ENCODE peak calls at places on chromosomes 1 and 21, in seven cellular contexts. L is esophagus muscularis mucosa, M is A549, K is ovary, N is stomach, P is prostate gland, Z is body of pancreas. U is an unnamed sample.

GRCh38 chr21:39314155-39315027 is 959 bp upstream of the BRWD1 start:
- DNase-seq in K (peak), N (peak), Z (peak), L (no peak), P (peak), M (peak), U (peak)

GRCh38 chr1:55781944-55782482 is 566.8 kb upstream of the USP24 start:
- DNase-seq in K (no peak), L (no peak), N (no peak), Z (no peak), M (no peak), P (peak), U (no peak)

GRCh38 chr1:184567016-184567415 is 180.2 kb downstream of the C1orf21 start:
- DNase-seq in N (no peak), P (no peak), M (no peak), Z (no peak), L (no peak), K (no peak), U (no peak)

GRCh38 chr1:24236170-24237045 is 49.3 kb upstream of the IFNLR1 start:
- DNase-seq in P (peak), K (no peak), L (no peak), M (peak), Z (no peak), N (peak), U (no peak)

GRCh38 chr1:183685112-183685713 is 32.1 kb upstream of the APOBEC4 start:
- DNase-seq in L (no peak), M (peak), Z (peak), K (no peak), N (peak), P (no peak), U (peak)

GRCh38 chr1:32993215-32993566 is 28.6 kb upstream of the RNF19B start:
- DNase-seq in K (no peak), Z (no peak), P (no peak), M (no peak), L (no peak), N (no peak), U (no peak)

GRCh38 chr1:217718873-217719272 is 87.7 kb downstream of the SPATA17 start:
- DNase-seq in M (no peak), K (no peak), Z (no peak), N (no peak), P (no peak), L (no peak), U (no peak)

GRCh38 chr1:83693409-83694126 is 305.4 kb downstream of the TTLL7 start:
- DNase-seq in M (no peak), K (no peak), N (no peak), L (no peak), P (no peak), Z (no peak), U (no peak)

GRCh38 chr1:89900323-89900722 is 79.5 kb downstream of the LRRC8D start:
- DNase-seq in Z (no peak), K (no peak), L (no peak), P (no peak), N (no peak), M (no peak), U (no peak)

GRCh38 chr1:245609354-245609753 is 454.6 kb downstream of the KIF26B start:
- DNase-seq in P (no peak), K (no peak), N (no peak), M (no peak), L (no peak), Z (no peak), U (no peak)

GRCh38 chr1:208203127-208203847 is 40.9 kb downstream of the PLXNA2 start:
- DNase-seq in K (no peak), N (peak), P (peak), M (peak), L (no peak), Z (peak), U (no peak)

GRCh38 chr1:218953448-218953847 is 220.2 kb upstream of the LYPLAL1 start:
- DNase-seq in M (no peak), L (no peak), P (no peak), K (no peak), Z (no peak), N (no peak), U (no peak)

GRCh38 chr1:24503003-24503751 is 541 bp downstream of the RCAN3 start:
- DNase-seq in K (no peak), P (peak), N (no peak), L (no peak), Z (peak), M (peak), U (no peak)

GRCh38 chr1:35929730-35930592 is 944 bp upstream of the AGO3 start:
- DNase-seq in L (peak), N (peak), P (peak), M (peak), Z (peak), K (peak), U (peak)

GRCh38 chr1:28508435-28508754 is 2.6 kb downstream of the RCC1 start:
- DNase-seq in N (no peak), Z (no peak), P (no peak), M (no peak), L (no peak), K (no peak), U (no peak)

GRCh38 chr1:236284291-236284711 is 2.5 kb upstream of the ERO1B start:
- DNase-seq in K (no peak), L (no peak), M (no peak), Z (no peak), P (no peak), N (no peak), U (peak)

GRCh38 chr21:44867999-44868700 is 5.3 kb downstream of the PTTG1IP start:
- DNase-seq in L (no peak), Z (no peak), P (no peak), N (no peak), M (no peak), K (no peak), U (no peak)

GRCh38 chr1:42926870-42927242 is 31.8 kb downstream of the SLC2A1 start:
- DNase-seq in K (no peak), L (no peak), Z (no peak), M (no peak), P (no peak), N (no peak), U (no peak)
- TF ChIP-seq POLR2A in K (no peak), L (no peak), Z (no peak), M (no peak), P (no peak), N (no peak), U (no peak)

DNA sequence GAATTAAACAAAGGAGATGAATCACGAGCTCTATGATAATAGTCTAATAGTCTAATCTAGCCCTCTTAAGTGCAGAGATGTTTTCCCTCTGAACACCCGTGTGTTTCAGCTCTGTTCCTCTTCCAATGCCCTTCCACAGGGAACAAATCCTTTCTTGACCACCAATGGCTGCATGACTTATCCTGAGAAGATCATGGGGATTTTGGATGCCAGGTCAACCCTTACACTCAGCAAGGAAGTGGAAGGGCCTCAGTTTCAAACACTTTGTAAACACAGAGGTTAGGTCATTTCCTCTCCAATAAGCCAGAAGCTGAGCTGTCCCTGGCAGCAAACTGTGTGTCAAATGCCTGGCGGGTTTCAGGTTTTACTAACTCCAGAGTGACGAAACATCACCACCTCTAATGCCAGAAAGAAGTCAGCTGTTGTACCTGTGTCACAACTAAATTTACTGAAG is 200.0 kb downstream of the GABPA start:
- DNase-seq in Z (peak), N (peak), P (peak), K (no peak), L (no peak), M (peak), U (no peak)
- TF ChIP-seq POLR2A in Z (no peak), N (no peak), P (peak), K (no peak), L (no peak), M (no peak), U (no peak)

DNA sequence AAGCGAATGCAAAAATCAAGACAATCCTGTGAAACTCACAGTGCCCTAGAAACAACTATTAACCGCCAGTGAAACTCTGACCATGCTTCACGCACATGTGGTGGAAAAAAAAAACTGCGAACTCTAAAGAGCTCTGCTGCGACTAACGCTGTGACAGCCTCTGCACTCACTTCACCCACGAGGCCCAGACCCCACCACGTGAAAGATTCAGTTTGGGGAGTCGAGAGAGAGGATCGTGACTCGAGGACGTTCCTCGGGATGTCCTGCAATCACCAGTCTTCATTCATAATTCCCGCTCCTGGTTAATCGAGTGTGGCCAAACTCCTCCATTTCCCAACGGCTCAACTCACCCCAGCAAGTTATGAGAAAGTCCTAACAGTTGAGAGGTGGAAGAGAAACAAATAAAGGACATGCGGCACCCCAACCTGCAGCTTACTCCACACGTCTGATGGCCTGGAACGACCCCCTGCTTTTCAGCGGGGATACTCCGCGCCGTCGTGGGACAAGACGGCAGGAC is 1.1 kb downstream of the SERBP1 start:
- DNase-seq in M (no peak), Z (no peak), P (peak), L (no peak), K (no peak), N (no peak), U (peak)
- TF ChIP-seq POLR2A in M (no peak), Z (no peak), P (no peak), L (no peak), K (no peak), N (no peak), U (no peak)

DNA sequence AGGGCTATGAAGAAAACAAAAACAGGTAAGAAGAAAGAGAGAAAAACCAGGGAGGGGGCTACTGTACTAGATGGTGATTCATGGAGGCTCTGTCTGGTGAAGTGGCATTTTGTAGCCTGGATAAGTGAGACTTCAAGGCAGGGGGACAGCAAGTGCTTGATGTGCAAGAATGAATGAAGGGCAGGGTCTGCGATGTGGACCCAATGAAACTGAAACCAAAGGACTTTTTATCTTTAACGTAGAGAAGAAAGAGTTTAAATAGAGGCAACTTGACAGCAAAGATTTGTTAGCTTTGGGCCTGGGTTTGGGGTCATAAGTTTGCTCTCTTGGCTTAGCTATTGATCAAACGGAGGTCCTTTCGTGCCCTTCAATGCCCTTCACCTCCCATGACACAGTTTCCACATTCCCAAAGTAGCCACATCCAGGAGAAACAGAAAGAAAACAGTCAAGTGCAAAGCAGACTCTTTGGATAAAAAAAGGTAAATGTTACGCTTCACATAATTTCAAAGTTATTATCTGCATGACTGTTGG is 291.0 kb downstream of the GRIK1 start:
- DNase-seq in N (no peak), K (no peak), L (no peak), Z (no peak), P (no peak), M (no peak), U (no peak)
- TF ChIP-seq POLR2A in N (no peak), K (no peak), L (no peak), Z (no peak), P (no peak), M (no peak), U (no peak)

GRCh38 chr1:173856903-173857302 is 10.9 kb downstream of the GAS5 start:
- DNase-seq in M (no peak), Z (no peak), K (no peak), N (no peak), L (no peak), P (no peak), U (no peak)
- TF ChIP-seq POLR2A in M (no peak), Z (no peak), K (no peak), N (no peak), L (no peak), P (no peak), U (peak)

DNA sequence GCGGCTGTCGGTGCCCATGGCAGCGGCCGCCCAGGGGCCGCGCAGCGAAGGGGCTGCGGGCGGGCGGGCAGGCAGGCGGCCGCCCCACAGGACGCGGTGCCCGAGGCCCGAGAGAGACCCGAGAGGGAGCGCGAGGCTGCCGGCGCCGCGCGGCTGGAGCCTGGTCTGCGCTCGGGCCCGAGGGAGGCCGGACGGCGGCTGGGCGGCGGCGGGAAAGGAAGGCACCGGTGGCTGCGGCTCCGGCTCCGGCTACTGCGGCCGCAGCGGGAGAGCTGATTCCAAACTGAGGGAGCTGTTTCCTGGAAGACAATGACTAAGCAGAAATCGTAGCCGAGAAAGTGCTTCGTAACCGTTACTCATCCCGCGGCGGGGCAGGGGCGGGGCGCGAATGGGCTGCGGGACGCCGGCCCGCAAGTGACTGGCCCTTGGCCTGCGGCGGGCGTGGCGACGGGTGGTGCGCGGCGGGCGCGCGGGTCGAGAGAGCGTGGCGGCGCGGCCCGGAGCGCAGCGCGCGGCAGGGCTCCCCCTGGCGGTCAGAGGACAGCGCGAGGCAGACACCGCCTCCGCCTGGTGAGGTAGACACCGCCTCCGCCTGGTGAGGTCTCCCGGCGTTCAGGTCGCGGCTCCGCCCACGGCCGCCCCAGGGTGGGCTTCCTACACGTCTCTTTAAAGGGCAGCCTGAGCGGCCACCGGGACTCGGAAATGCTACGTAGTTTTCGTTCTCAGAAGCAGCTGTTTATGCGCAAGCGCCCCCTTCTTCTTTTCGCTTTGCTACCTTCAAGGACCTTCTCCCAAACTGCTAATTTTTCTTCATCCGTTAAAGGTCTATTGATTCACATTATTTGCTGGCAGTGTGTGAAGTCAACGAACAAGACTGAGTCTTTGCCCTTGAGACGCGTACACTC is at the start of gene GCLM:
- DNase-seq in N (peak), Z (peak), P (peak), L (peak), M (peak), K (peak), U (peak)
- TF ChIP-seq POLR2A in N (no peak), Z (peak), P (peak), L (no peak), M (peak), K (peak), U (peak)

DNA sequence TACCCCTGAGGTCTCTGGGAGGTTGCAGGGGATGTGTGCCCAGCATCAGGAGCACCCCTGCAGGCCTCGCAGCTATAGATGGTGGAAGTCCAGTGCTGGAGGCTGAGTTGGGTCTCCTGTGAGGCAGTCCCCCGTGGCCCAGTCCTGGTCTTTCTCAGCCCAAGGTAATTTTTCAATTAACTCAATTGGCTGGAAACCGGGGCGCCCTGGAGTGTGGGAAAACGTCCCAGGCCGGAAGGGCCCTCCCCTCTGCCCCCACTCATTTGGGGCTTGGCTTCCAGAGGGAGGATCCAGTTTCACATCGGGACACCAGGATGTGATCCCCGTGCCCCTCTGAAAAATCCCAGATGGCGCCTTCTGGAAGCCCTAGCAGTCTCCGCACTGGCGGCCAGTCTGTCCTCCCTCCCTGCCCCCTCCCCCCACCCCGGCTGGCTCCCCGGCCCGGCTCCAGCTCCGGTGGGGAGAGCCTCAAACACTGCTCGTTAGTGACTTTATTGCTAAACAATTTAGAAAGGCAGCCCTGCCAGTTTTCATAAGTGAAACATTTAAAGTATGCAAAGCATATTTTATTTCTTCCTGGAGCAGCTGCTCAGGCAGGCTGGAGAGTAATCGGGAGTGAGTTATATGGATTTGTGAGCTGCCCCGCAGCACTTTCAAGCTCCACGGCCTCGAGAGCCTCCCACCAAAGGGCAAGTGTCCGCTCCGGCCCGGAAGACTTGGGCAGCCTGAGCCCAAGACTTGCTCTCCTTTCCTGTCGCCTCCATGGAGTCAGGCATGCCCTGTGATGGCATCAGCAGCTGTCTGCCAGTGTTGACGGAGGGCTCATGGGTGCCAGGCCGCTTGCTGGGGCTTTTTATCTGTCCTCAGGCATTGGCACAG is 208.2 kb upstream of the TMEM51 start:
- DNase-seq in L (no peak), M (no peak), K (peak), Z (no peak), P (peak), N (peak), U (no peak)
- TF ChIP-seq POLR2A in L (no peak), M (no peak), K (no peak), Z (peak), P (peak), N (no peak), U (no peak)

DNA sequence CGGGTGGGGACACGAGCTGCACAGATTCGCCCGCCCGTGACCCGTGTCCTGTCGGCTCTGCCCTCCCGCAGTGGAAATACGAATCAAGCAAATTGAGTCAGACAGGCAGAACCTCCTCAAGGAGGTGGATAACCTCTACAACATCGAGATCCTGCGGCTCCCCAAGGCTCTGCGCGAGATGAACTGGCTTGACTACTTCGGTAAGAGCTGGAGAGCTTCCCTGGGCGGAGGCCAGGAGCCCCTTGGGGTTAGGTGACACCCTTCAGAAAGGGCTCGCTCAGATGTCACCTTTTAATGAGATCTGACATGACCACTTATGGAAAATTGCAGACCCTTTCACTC is 489 bp downstream of the CDCA8 start:
- DNase-seq in N (no peak), K (peak), L (no peak), M (peak), Z (no peak), P (peak), U (peak)
- TF ChIP-seq POLR2A in N (no peak), K (no peak), L (no peak), M (no peak), Z (no peak), P (no peak), U (no peak)

GRCh38 chr1:6554031-6554906 is at the start of gene NOL9:
- DNase-seq in L (peak), M (peak), K (peak), P (peak), Z (peak), N (peak), U (peak)
- TF ChIP-seq POLR2A in L (no peak), M (peak), K (peak), P (peak), Z (peak), N (no peak), U (peak)

DNA sequence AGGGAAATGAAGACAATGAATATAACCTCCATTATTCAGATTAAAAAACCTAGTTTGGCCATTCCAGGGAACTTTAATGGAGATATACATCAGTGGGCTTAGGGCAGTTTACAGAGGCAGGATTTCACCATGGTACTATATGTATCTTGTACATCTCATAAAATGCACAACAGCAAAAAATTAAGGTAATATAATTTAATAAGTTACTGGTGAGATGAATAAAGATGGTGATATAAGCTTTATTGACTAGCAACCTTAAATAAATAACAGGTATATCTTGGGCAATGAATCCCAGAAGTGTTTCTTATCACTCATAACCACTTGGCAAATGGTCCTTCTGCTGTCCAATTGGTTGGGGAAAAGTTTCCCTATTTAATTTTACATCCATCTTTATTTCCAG is 29.0 kb downstream of the XCL1 start:
- DNase-seq in P (no peak), M (no peak), Z (no peak), K (no peak), L (peak), N (no peak), U (no peak)
- TF ChIP-seq POLR2A in P (no peak), M (no peak), Z (no peak), K (no peak), L (no peak), N (no peak), U (no peak)

U was measured in erythroblast.